ENCODE peak calls at places on chromosomes 11 and 22, in four cellular contexts. N is IMR-90, J is endothelial cell of umbilical vein, V is HCT116. H is an unnamed sample.
A peak's percentile ranks its signal among the peaks of the same experiment; 100 is the strongest.

GRCh38 chr11:128456566-128457268 is 130.6 kb downstream of the ETS1 start:
- DNase-seq in N (no peak), V (no peak), J (no peak), H (no peak)

GRCh38 chr11:40842750-40843339 is 616.6 kb downstream of the LRRC4C start:
- DNase-seq in N (no peak), V (no peak), J (no peak), H (no peak)

GRCh38 chr11:78427615-78428272 is 10.1 kb upstream of the GAB2 start:
- DNase-seq in J (no peak), N (no peak), V (no peak), H (no peak)

GRCh38 chr22:46369716-46370583 is 34.4 kb downstream of the TRMU start:
- DNase-seq in J (no peak), V (no peak), N (no peak), H (no peak)

GRCh38 chr22:36288571-36289405 is 35.9 kb downstream of the APOL1 start:
- DNase-seq in V (no peak), J (no peak), N (no peak), H (no peak)

GRCh38 chr11:86593833-86594232 is 78.6 kb downstream of the ME3 start:
- DNase-seq in V (no peak), N (no peak), J (peak; percentile 56), H (no peak)

GRCh38 chr11:128061321-128061871 is 526.0 kb downstream of the ETS1 start:
- DNase-seq in V (no peak), N (peak; percentile 71), J (no peak), H (no peak)

GRCh38 chr22:46937185-46937584 is 174.7 kb downstream of the TBC1D22A start:
- DNase-seq in J (no peak), V (no peak), N (no peak), H (no peak)

GRCh38 chr22:32564170-32565001 is 89.8 kb downstream of the FBXO7 start:
- DNase-seq in N (peak; percentile 58), J (no peak), V (no peak), H (no peak)

GRCh38 chr11:71930556-71931244 is 1.9 kb downstream of the RNF121 start:
- DNase-seq in N (no peak), V (no peak), J (no peak), H (no peak)

GRCh38 chr11:75498556-75499255 is 27.0 kb downstream of the GDPD5 start:
- DNase-seq in V (no peak), J (no peak), N (peak; percentile 30), H (peak; percentile 39)

GRCh38 chr11:47797633-47798032 is 30.5 kb upstream of the FNBP4 start:
- DNase-seq in V (no peak), J (peak; percentile 41), N (peak; percentile 89), H (no peak)

GRCh38 chr22:22822106-22822505 is 65.5 kb upstream of the IGLL5 start:
- DNase-seq in J (no peak), N (no peak), V (no peak), H (no peak)

DNA sequence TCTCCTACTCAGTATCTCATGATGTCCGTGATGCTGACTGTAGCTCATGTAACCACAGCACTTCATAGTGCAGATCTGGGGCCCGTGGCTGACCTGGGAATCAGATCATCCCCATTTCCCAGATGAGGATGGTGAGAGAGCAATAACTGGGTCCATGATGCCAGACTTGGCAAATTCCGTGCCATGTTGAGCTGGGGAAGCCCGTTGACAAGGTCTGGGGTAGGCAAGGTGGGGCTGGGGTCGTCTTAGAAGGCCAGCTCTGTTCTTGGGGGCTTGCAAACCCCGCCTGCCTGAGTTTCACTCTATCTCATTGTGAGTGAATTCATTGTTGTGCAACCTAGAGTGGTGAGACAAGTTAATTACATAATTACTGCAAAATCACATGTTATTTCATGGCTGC is 41.8 kb downstream of the LMO1 start:
- DNase-seq in N (no peak), V (no peak), J (no peak), H (no peak)
- H3K4me1 ChIP-seq in N (no peaks in the 10 kb centered on the region), V (peaks cover 3% of the 10 kb centered on the region), J (no peaks in the 10 kb centered on the region), H (no peaks in the 10 kb centered on the region)

DNA sequence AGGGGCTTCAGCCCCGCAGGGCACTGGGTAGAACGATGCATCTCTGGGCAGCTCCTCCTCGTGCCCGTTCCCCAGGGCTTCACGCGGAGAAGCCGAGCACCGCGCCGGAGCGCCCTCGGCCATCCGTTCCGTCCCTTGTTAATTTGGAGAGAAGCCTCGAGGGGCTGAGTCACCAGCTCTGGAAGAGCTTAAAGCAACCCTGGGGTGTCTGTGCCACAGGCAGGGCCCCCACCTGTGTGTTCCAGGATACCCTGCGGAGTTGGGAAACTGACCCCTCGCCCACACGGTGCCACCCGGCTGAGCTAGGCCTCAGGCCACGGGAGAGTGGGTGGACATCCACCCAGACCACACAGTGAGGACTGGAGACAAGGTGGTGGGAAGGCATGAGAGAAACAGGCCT is 47.1 kb downstream of the AP2A2 start:
- DNase-seq in V (no peak), J (no peak), N (no peak), H (no peak)
- H3K4me3 ChIP-seq in V (no peak overlapping the region), J (no peak overlapping the region), N (no peak overlapping the region), H (no peak overlapping the region)

DNA sequence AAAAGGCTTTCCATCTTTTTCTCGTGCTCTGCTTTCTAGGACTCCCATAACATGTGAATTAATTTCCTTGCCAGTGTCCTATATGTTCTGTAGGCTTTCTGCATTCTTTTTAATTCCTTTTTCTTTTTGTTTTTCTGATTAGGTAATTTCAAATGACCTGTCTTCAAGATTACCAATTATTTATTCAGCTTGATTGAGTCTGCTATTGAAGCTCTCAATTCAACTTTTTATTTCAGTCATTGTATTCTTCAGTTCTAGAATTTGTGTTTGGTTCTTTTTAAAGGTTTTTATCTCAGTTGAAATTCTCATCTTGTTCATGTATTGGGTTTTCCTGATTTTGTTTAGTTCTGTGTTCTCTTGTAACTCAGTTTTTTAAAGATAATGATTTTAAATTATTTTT is 14.5 kb downstream of the PATE3 start:
- DNase-seq in J (no peak), N (no peak), V (no peak), H (no peak)
- H3K9me3 ChIP-seq in J (no peaks in the 10 kb centered on the region), N (peaks cover 2% of the 10 kb centered on the region), V (peaks cover 5% of the 10 kb centered on the region), H (peaks cover 18% of the 10 kb centered on the region)

GRCh38 chr11:43923327-43924111 is 18.9 kb upstream of the C11orf96 start:
- DNase-seq in J (peak; percentile 86), V (no peak), N (peak; percentile 92), H (peak; percentile 44)
- H3K4me1 ChIP-seq in J (peaks cover 45% of the 10 kb centered on the region), V (peaks cover 21% of the 10 kb centered on the region), N (peaks cover 42% of the 10 kb centered on the region), H (peaks cover 19% of the 10 kb centered on the region)